ENCODE peak calls at places on chromosomes 4 and X, in six cellular contexts. P is endothelial cell; V is WERI-Rb-1; W is CD8-positive, alpha-beta T cell; H is AG09319; R is cardiac fibroblast. L is an unnamed sample.

GRCh38 chr4:114807759-114808404 is 209.3 kb downstream of the UGT8 start:
- DNase-seq in P (peak; percentile 45), V (peak; percentile 65), W (no peak), H (no peak), R (peak; percentile 17), L (no peak)

GRCh38 chr4:41504167-41504566 is 33.8 kb upstream of the LIMCH1 start:
- DNase-seq in P (no peak), V (no peak), W (no peak), H (no peak), R (no peak), L (no peak)

GRCh38 chr4:168859888-168860694 is 150.0 kb downstream of the CBR4 start:
- DNase-seq in P (no peak), V (no peak), W (no peak), H (no peak), R (no peak), L (no peak)

GRCh38 chrX:45986971-45987370 is 558.2 kb downstream of the ZNF674 start:
- DNase-seq in P (no peak), V (no peak), W (no peak), H (no peak), R (peak; percentile 10), L (no peak)

GRCh38 chr4:110411599-110412011 is 64.3 kb upstream of the ENPEP start:
- DNase-seq in P (peak; percentile 5), V (no peak), W (no peak), H (no peak), R (no peak), L (no peak)

GRCh38 chrX:1554469-1555210 is 17.7 kb upstream of the P2RY8 start:
- DNase-seq in P (no peak), V (no peak), W (peak; percentile 80), H (no peak), R (no peak), L (peak; percentile 80)

GRCh38 chrX:112874140-112874539 is 33.5 kb upstream of the AMOT start:
- DNase-seq in P (no peak), V (no peak), W (no peak), H (no peak), R (peak; percentile 14), L (no peak)

GRCh38 chr4:21768349-21769310 is 179.9 kb downstream of the KCNIP4 start:
- DNase-seq in P (peak; percentile 28), V (no peak), W (no peak), H (no peak), R (peak; percentile 69), L (no peak)

GRCh38 chrX:139758250-139758649 is 50.3 kb upstream of the MCF2 start:
- DNase-seq in P (no peak), V (no peak), W (no peak), H (no peak), R (no peak), L (no peak)

GRCh38 chr4:48804584-48805301 is 24.7 kb upstream of the FRYL start:
- DNase-seq in P (no peak), V (peak; percentile 31), W (no peak), H (no peak), R (no peak), L (no peak)

GRCh38 chrX:139759637-139760036 is 51.7 kb upstream of the MCF2 start:
- DNase-seq in P (peak; percentile 12), V (peak; percentile 9), W (no peak), H (no peak), R (peak; percentile 30), L (no peak)

GRCh38 chr4:45662996-45663395 is 460.9 kb downstream of the GABRG1 start:
- DNase-seq in P (no peak), V (no peak), W (no peak), H (no peak), R (peak; percentile 76), L (no peak)